ENCODE peak calls at places on chromosomes 12 and 14, in eight cellular contexts. H, T, U, B, V, F, A and Y are unnamed samples.

GRCh38 chr14:32384464-32384863 is 55.4 kb downstream of the AKAP6 start:
- DNase-seq in F (no peak), A (no peak), B (no peak), T (no peak), H (no peak), U (no peak), V (no peak), Y (no peak)

GRCh38 chr14:23640524-23641141 is 4.5 kb downstream of the DHRS2 start:
- DNase-seq in H (peak; percentile 40), B (no peak), U (no peak), V (peak; percentile 84), F (peak; percentile 52), A (no peak), T (peak; percentile 48), Y (no peak)

GRCh38 chr12:109284392-109284791 is 24.7 kb downstream of the FOXN4 start:
- DNase-seq in U (no peak), V (no peak), B (no peak), H (no peak), F (no peak), A (no peak), T (no peak), Y (no peak)

GRCh38 chr12:92365836-92366235 is 220.2 kb upstream of the BTG1 start:
- DNase-seq in A (no peak), T (no peak), H (no peak), V (no peak), B (no peak), U (no peak), F (no peak), Y (no peak)

GRCh38 chr12:68911197-68911718 is 21.7 kb downstream of the CPM start:
- DNase-seq in A (no peak), B (no peak), H (no peak), F (no peak), T (no peak), V (no peak), U (no peak), Y (no peak)

GRCh38 chr14:60553855-60554254 is 44.9 kb downstream of the SIX6 start:
- DNase-seq in F (no peak), U (no peak), A (no peak), T (no peak), H (no peak), B (no peak), V (no peak), Y (no peak)

GRCh38 chr12:108806921-108807320 is 50.5 kb downstream of the SSH1 start:
- DNase-seq in F (no peak), H (no peak), U (no peak), A (no peak), B (no peak), V (no peak), T (no peak), Y (no peak)

GRCh38 chr12:60070541-60070940 is 474.7 kb downstream of the SLC16A7 start:
- DNase-seq in B (no peak), T (no peak), F (no peak), A (no peak), H (no peak), V (no peak), U (no peak), Y (no peak)

GRCh38 chr12:124898200-124898950 is 16.1 kb downstream of the UBC start:
- DNase-seq in T (peak; percentile 65), U (peak; percentile 90), A (peak; percentile 32), V (no peak), F (peak; percentile 35), H (no peak), B (no peak), Y (peak; percentile 62)

GRCh38 chr14:101968186-101968585 is 3.8 kb downstream of the DYNC1H1 start:
- DNase-seq in H (no peak), U (no peak), F (no peak), T (no peak), A (no peak), V (no peak), B (no peak), Y (no peak)

GRCh38 chr12:69966409-69966808 is 141.4 kb downstream of the MYRFL start:
- DNase-seq in F (peak; percentile 29), H (peak; percentile 58), A (peak; percentile 40), T (peak; percentile 26), V (peak; percentile 58), B (no peak), U (peak; percentile 47), Y (no peak)

GRCh38 chr14:75479770-75480600 is 42.3 kb upstream of the BATF start:
- DNase-seq in B (no peak), A (no peak), F (no peak), H (no peak), V (no peak), U (no peak), T (no peak), Y (no peak)

GRCh38 chr12:24201258-24201970 is 251.9 kb upstream of the SOX5 start:
- DNase-seq in T (no peak), B (no peak), U (no peak), F (no peak), A (no peak), V (no peak), H (no peak), Y (no peak)

GRCh38 chr12:34601689-34602088 is 579.4 kb downstream of the ALG10 start:
- DNase-seq in T (no peak), A (no peak), U (no peak), V (no peak), B (no peak), F (no peak), H (no peak), Y (no peak)